ENCODE peak calls at places on chromosomes 2 and 18, in six cellular contexts. I is right cardiac atrium, K is Right ventricle myocardium superior, Q is NCI-H774, S is erythroblast, V is posterior cingulate gyrus. P is an unnamed sample.

GRCh38 chr2:120847700-120848321 is 112.1 kb downstream of the GLI2 start:
- DNase-seq in I (peak; percentile 32), K (no peak), Q (no peak), S (no peak), V (no peak), P (no peak)

GRCh38 chr2:95356821-95357700 is 45.4 kb upstream of the FAHD2A start:
- DNase-seq in I (no peak), K (peak; percentile 18), Q (no peak), S (no peak), V (no peak), P (no peak)

GRCh38 chr2:74597456-74597855 is 42.9 kb downstream of the DOK1 start:
- DNase-seq in I (no peak), K (no peak), Q (no peak), S (no peak), V (no peak), P (no peak)

GRCh38 chr2:47984041-47984440 is 77.7 kb upstream of the FBXO11 start:
- DNase-seq in I (peak; percentile 13), K (no peak), Q (no peak), S (no peak), V (no peak), P (no peak)

GRCh38 chr2:135829420-135829983 is 7.5 kb downstream of the LCT start:
- DNase-seq in I (no peak), K (no peak), Q (peak; percentile 49), S (no peak), V (no peak), P (no peak)

GRCh38 chr2:172380436-172381274 is 46.7 kb upstream of the ITGA6 start:
- DNase-seq in I (no peak), K (no peak), Q (no peak), S (no peak), V (no peak), P (no peak)

GRCh38 chr18:72973831-72974230 is 106.0 kb upstream of the NETO1 start:
- DNase-seq in I (no peak), K (no peak), Q (no peak), S (no peak), V (no peak), P (no peak)

GRCh38 chr2:184598313-184599053 is at the start of gene ZNF804A:
- DNase-seq in I (peak; percentile 57), K (peak; percentile 70), Q (peak; percentile 40), S (peak; percentile 76), V (peak; percentile 55), P (peak; percentile 46)

GRCh38 chr2:197704434-197705142 is 581 bp upstream of the MARS2 start:
- DNase-seq in I (no peak), K (no peak), Q (no peak), S (no peak), V (no peak), P (peak; percentile 82)